ENCODE peak calls at places on chromosomes 13 and 19, in four cellular contexts. U is fibroblast of lung, G is fibroblast of villous mesenchyme, Z is LHCN-M2. B is an unnamed sample.

GRCh38 chr19:34172661-34173144 is 399 bp downstream of the LSM14A start:
- DNase-seq in U (no peak), G (no peak), Z (peak), B (peak)

GRCh38 chr19:30367421-30367820 is 4.8 kb upstream of the ZNF536 start:
- DNase-seq in Z (no peak), G (no peak), U (no peak), B (no peak)

GRCh38 chr13:113932060-113932459 is 41.8 kb downstream of the C13orf46 start:
- DNase-seq in Z (no peak), U (no peak), G (no peak), B (no peak)

GRCh38 chr19:489418-490196 is 6.7 kb upstream of the MADCAM1 start:
- DNase-seq in U (peak), Z (peak), G (peak), B (peak)

GRCh38 chr19:10952809-10953208 is 8.0 kb upstream of the SMARCA4 start:
- DNase-seq in Z (no peak), U (no peak), G (no peak), B (no peak)

GRCh38 chr13:28744091-28744536 is 25.3 kb upstream of the SLC46A3 start:
- DNase-seq in G (peak), Z (peak), U (peak), B (peak)

GRCh38 chr19:14072535-14073231 is at the start of gene MISP3:
- DNase-seq in U (peak), G (peak), Z (no peak), B (no peak)

GRCh38 chr19:11091343-11092153 is 2.3 kb downstream of the LDLR start:
- DNase-seq in G (peak), U (peak), Z (peak), B (peak)

GRCh38 chr13:50129923-50130685 is 114.9 kb downstream of the KCNRG start:
- DNase-seq in U (peak), Z (peak), G (no peak), B (peak)

GRCh38 chr19:10780368-10780767 is 55.6 kb downstream of the TMED1 start:
- DNase-seq in G (peak), U (peak), Z (peak), B (peak)

GRCh38 chr13:107642841-107643240 is 572.5 kb downstream of the LIG4 start:
- DNase-seq in G (no peak), U (no peak), Z (no peak), B (no peak)

GRCh38 chr19:21202865-21203494 is 61.1 kb downstream of the ZNF431 start:
- DNase-seq in U (peak), G (peak), Z (peak), B (peak)

GRCh38 chr13:52925221-52925620 is 76.8 kb upstream of the PCDH8 start:
- DNase-seq in U (no peak), Z (peak), G (no peak), B (no peak)

GRCh38 chr19:35216833-35217707 is 11.5 kb downstream of the FAM187B start:
- DNase-seq in Z (no peak), G (no peak), U (no peak), B (no peak)

GRCh38 chr19:46782355-46783019 is 5.9 kb downstream of the SLC1A5 start:
- DNase-seq in G (no peak), Z (no peak), U (no peak), B (no peak)

B was measured in amniotic epithelial cell.